ENCODE peak calls at places on chromosome 7, in six cellular contexts. R is HEK293T, T is foreskin keratinocyte, F is globus pallidus, Q is H4, N is DMS 273 treated with DMSO at 0.1 percent for 48 hours. Z is an unnamed sample.

GRCh38 chr7:110557-111232 is 81.7 kb upstream of the FAM20C start:
- DNase-seq in R (no peak), T (no peak), F (no peak), Q (no peak), N (no peak), Z (no peak)

GRCh38 chr7:75737856-75738603 is 711 bp downstream of the HIP1 start:
- DNase-seq in R (no peak), T (no peak), F (peak; percentile 60), Q (no peak), N (no peak), Z (no peak)

GRCh38 chr7:30721211-30721610 is 30.7 kb upstream of the INMT start:
- DNase-seq in R (no peak), T (no peak), F (no peak), Q (no peak), N (no peak), Z (no peak)

GRCh38 chr7:79564123-79564522 is 110.7 kb upstream of the MAGI2 start:
- DNase-seq in R (no peak), T (no peak), F (no peak), Q (no peak), N (no peak), Z (no peak)

GRCh38 chr7:44046321-44047061 is 2.0 kb downstream of the DBNL start:
- DNase-seq in R (no peak), T (no peak), F (no peak), Q (no peak), N (no peak), Z (no peak)

GRCh38 chr7:140656548-140657515 is 15.9 kb upstream of the ADCK2 start:
- DNase-seq in R (no peak), T (peak; percentile 59), F (peak; percentile 53), Q (peak; percentile 69), N (no peak), Z (peak; percentile 66)

GRCh38 chr7:120725376-120726039 is 132.4 kb downstream of the TSPAN12 start:
- DNase-seq in R (peak; percentile 36), T (no peak), F (peak; percentile 41), Q (peak; percentile 42), N (no peak), Z (peak; percentile 63)

GRCh38 chr7:132574281-132574680 is 2.0 kb downstream of the PLXNA4 start:
- DNase-seq in R (no peak), T (no peak), F (no peak), Q (no peak), N (no peak), Z (no peak)

GRCh38 chr7:47407821-47408674 is 173.9 kb downstream of the TNS3 start:
- DNase-seq in R (no peak), T (no peak), F (no peak), Q (no peak), N (no peak), Z (no peak)

GRCh38 chr7:47602272-47603004 is 20.5 kb upstream of the TNS3 start:
- DNase-seq in R (no peak), T (no peak), F (no peak), Q (peak; percentile 66), N (no peak), Z (no peak)

GRCh38 chr7:158353606-158354570 is 233.7 kb downstream of the PTPRN2 start:
- DNase-seq in R (peak; percentile 37), T (no peak), F (no peak), Q (peak; percentile 64), N (peak; percentile 5), Z (no peak)

GRCh38 chr7:104089622-104090021 is 100.2 kb upstream of the RELN start:
- DNase-seq in R (no peak), T (no peak), F (peak; percentile 35), Q (no peak), N (no peak), Z (no peak)

GRCh38 chr7:76364198-76364584 is 5.4 kb upstream of the YWHAG start:
- DNase-seq in R (no peak), T (peak; percentile 55), F (peak; percentile 23), Q (peak; percentile 78), N (no peak), Z (no peak)

GRCh38 chr7:51123322-51124021 is 193.1 kb downstream of the COBL start:
- DNase-seq in R (no peak), T (peak; percentile 89), F (peak; percentile 74), Q (peak; percentile 98), N (no peak), Z (peak; percentile 89)

GRCh38 chr7:55476852-55477780 is 95.2 kb downstream of the VOPP1 start:
- DNase-seq in R (no peak), T (no peak), F (no peak), Q (no peak), N (no peak), Z (no peak)

GRCh38 chr7:115274-115911 is 77.0 kb upstream of the FAM20C start:
- DNase-seq in R (no peak), T (no peak), F (peak; percentile 59), Q (no peak), N (no peak), Z (peak; percentile 78)

GRCh38 chr7:107169120-107170050 is 582 bp downstream of the HBP1 start:
- DNase-seq in R (peak; percentile 81), T (peak; percentile 83), F (peak; percentile 99), Q (peak; percentile 98), N (peak; percentile 90), Z (peak; percentile 94)